ENCODE peak calls at places on chromosomes 11 and 22, in eight cellular contexts. Q, Y, J, U, L, E, G and X are unnamed samples.

GRCh38 chr11:75568616-75569219 is 6.7 kb downstream of the SERPINH1 start:
- DNase-seq in Q (no peak), Y (no peak), J (no peak), U (no peak), L (no peak), E (no peak), G (no peak), X (no peak)

GRCh38 chr11:45391168-45391850 is 105.2 kb upstream of the SYT13 start:
- DNase-seq in Q (no peak), Y (no peak), J (no peak), U (no peak), L (no peak), E (no peak), G (no peak), X (no peak)

GRCh38 chr11:47768090-47768620 is 1.0 kb upstream of the FNBP4 start:
- DNase-seq in Q (peak; percentile 64), Y (peak; percentile 73), J (peak; percentile 13), U (peak; percentile 78), L (peak; percentile 60), E (peak; percentile 85), G (peak; percentile 82), X (no peak)

GRCh38 chr22:39252461-39253391 is 7.9 kb upstream of the PDGFB start:
- DNase-seq in Q (no peak), Y (no peak), J (no peak), U (no peak), L (no peak), E (no peak), G (no peak), X (no peak)

GRCh38 chr11:35682230-35683195 is 19.9 kb downstream of the TRIM44 start:
- DNase-seq in Q (no peak), Y (no peak), J (no peak), U (no peak), L (no peak), E (peak; percentile 69), G (no peak), X (no peak)

GRCh38 chr11:14015711-14016110 is 53.2 kb downstream of the SPON1 start:
- DNase-seq in Q (peak; percentile 79), Y (peak; percentile 26), J (no peak), U (no peak), L (no peak), E (no peak), G (no peak), X (no peak)

GRCh38 chr11:130086627-130087026 is 16.9 kb downstream of the APLP2 start:
- DNase-seq in Q (no peak), Y (no peak), J (no peak), U (no peak), L (no peak), E (no peak), G (no peak), X (no peak)

GRCh38 chr11:12540913-12541587 is 133.2 kb upstream of the TEAD1 start:
- DNase-seq in Q (peak; percentile 66), Y (no peak), J (no peak), U (no peak), L (no peak), E (no peak), G (no peak), X (no peak)

GRCh38 chr11:76215946-76216345 is 9.6 kb upstream of the WNT11 start:
- DNase-seq in Q (no peak), Y (no peak), J (no peak), U (peak; percentile 3), L (no peak), E (no peak), G (no peak), X (no peak)

GRCh38 chr11:70804174-70804855 is 406.0 kb downstream of the CTTN start:
- DNase-seq in Q (no peak), Y (no peak), J (no peak), U (no peak), L (no peak), E (peak; percentile 60), G (no peak), X (no peak)

GRCh38 chr11:121318848-121319834 is 26.6 kb downstream of the SC5D start:
- DNase-seq in Q (peak; percentile 67), Y (peak; percentile 16), J (no peak), U (no peak), L (peak; percentile 49), E (peak; percentile 25), G (peak; percentile 12), X (no peak)

GRCh38 chr11:936199-936598 is 10.5 kb downstream of the AP2A2 start:
- DNase-seq in Q (no peak), Y (no peak), J (no peak), U (no peak), L (no peak), E (no peak), G (no peak), X (no peak)

GRCh38 chr11:65642014-65642671 is 4.2 kb downstream of the SIPA1 start:
- DNase-seq in Q (peak; percentile 93), Y (no peak), J (no peak), U (no peak), L (no peak), E (no peak), G (no peak), X (no peak)

GRCh38 chr11:119584193-119585037 is 144.6 kb downstream of the NECTIN1 start:
- DNase-seq in Q (peak; percentile 89), Y (no peak), J (no peak), U (no peak), L (no peak), E (peak; percentile 40), G (no peak), X (no peak)

GRCh38 chr11:102589047-102589459 is 36.1 kb downstream of the MMP20 start:
- DNase-seq in Q (no peak), Y (no peak), J (no peak), U (no peak), L (no peak), E (no peak), G (no peak), X (no peak)

GRCh38 chr11:112519749-112520148 is 259.1 kb upstream of the PLET1 start:
- DNase-seq in Q (peak; percentile 51), Y (no peak), J (no peak), U (no peak), L (no peak), E (no peak), G (no peak), X (no peak)

GRCh38 chr11:59273008-59273841 is 60.5 kb upstream of the MPEG1 start:
- DNase-seq in Q (peak; percentile 19), Y (no peak), J (no peak), U (no peak), L (no peak), E (no peak), G (no peak), X (no peak)

GRCh38 chr11:116446542-116446941 is 326.2 kb downstream of the BUD13 start:
- DNase-seq in Q (no peak), Y (no peak), J (no peak), U (no peak), L (no peak), E (no peak), G (no peak), X (no peak)

GRCh38 chr11:66686801-66687750 is 9.4 kb upstream of the RBM4B start:
- DNase-seq in Q (no peak), Y (no peak), J (no peak), U (no peak), L (no peak), E (no peak), G (no peak), X (no peak)

GRCh38 chr22:37095113-37095512 is 14.4 kb downstream of the TMPRSS6 start:
- DNase-seq in Q (no peak), Y (no peak), J (peak; percentile 72), U (no peak), L (no peak), E (no peak), G (no peak), X (no peak)

GRCh38 chr11:29282088-29282487 is 734.7 kb downstream of the KCNA4 start:
- DNase-seq in Q (no peak), Y (peak; percentile 59), J (no peak), U (no peak), L (peak; percentile 66), E (no peak), G (peak; percentile 75), X (peak; percentile 61)

GRCh38 chr11:10743354-10744035 is 7.6 kb upstream of the CTR9 start:
- DNase-seq in Q (no peak), Y (no peak), J (no peak), U (no peak), L (no peak), E (no peak), G (no peak), X (no peak)

GRCh38 chr11:13486926-13487660 is 8.7 kb downstream of the PTH start:
- DNase-seq in Q (peak; percentile 97), Y (peak; percentile 61), J (peak; percentile 47), U (peak; percentile 63), L (no peak), E (no peak), G (no peak), X (no peak)

GRCh38 chr11:1089738-1090599 is 15.3 kb downstream of the MUC2 start:
- DNase-seq in Q (no peak), Y (no peak), J (no peak), U (peak; percentile 8), L (no peak), E (no peak), G (no peak), X (no peak)

GRCh38 chr22:30212996-30213441 is 33.5 kb downstream of the LIF start:
- DNase-seq in Q (no peak), Y (no peak), J (no peak), U (no peak), L (no peak), E (no peak), G (no peak), X (no peak)

GRCh38 chr22:22913989-22914388 is 26.4 kb downstream of the IGLL5 start:
- DNase-seq in Q (no peak), Y (no peak), J (no peak), U (no peak), L (no peak), E (no peak), G (no peak), X (no peak)

GRCh38 chr11:66494935-66495334 is 14.7 kb downstream of the DPP3 start:
- DNase-seq in Q (peak; percentile 74), Y (no peak), J (no peak), U (no peak), L (no peak), E (no peak), G (no peak), X (no peak)

GRCh38 chr22:42317691-42318547 is 47.5 kb upstream of the TCF20 start:
- DNase-seq in Q (no peak), Y (no peak), J (no peak), U (no peak), L (no peak), E (peak; percentile 80), G (no peak), X (no peak)

GRCh38 chr11:69839516-69839915 is 20.3 kb upstream of the FGF3 start:
- DNase-seq in Q (peak; percentile 21), Y (no peak), J (no peak), U (no peak), L (no peak), E (no peak), G (no peak), X (no peak)

GRCh38 chr11:38019072-38019775 is 1421.2 kb upstream of the RAG2 start:
- DNase-seq in Q (peak; percentile 79), Y (no peak), J (no peak), U (no peak), L (no peak), E (no peak), G (no peak), X (no peak)

GRCh38 chr11:63670077-63670737 is 969 bp downstream of the ATL3 start:
- DNase-seq in Q (no peak), Y (no peak), J (no peak), U (no peak), L (no peak), E (no peak), G (no peak), X (no peak)

GRCh38 chr22:43411981-43412807 is at the start of gene MPPED1:
- DNase-seq in Q (no peak), Y (no peak), J (no peak), U (no peak), L (no peak), E (no peak), G (no peak), X (no peak)

GRCh38 chr11:67054851-67055523 is 1.7 kb upstream of the RHOD start:
- DNase-seq in Q (no peak), Y (no peak), J (no peak), U (peak; percentile 75), L (no peak), E (no peak), G (peak; percentile 36), X (no peak)

GRCh38 chr22:46297151-46297819 is 615 bp downstream of the GTSE1 start:
- DNase-seq in Q (peak; percentile 70), Y (peak; percentile 6), J (no peak), U (peak; percentile 26), L (no peak), E (no peak), G (no peak), X (no peak)